ENCODE peak calls at places on chromosomes 2 and 18, in eight cellular contexts. M is HT1080; S is stimulated activated CD4-positive, alpha-beta T cell treated with anti-CD3 and anti-CD28 coated beads, Interleukin-2, amount 100 ng/mL, for 48 hours; B is RPMI7951; H is HFFc6; A is ecto neural progenitor cell; K is brain microvascular endothelial cell; Q is dorsolateral prefrontal cortex. X is an unnamed sample.
A peak's percentile ranks its signal among the peaks of the same experiment; 100 is the strongest.

GRCh38 chr2:203873921-203874631 is 6.5 kb downstream of the CTLA4 start:
- DNase-seq in M (no peak), S (no peak), B (no peak), H (no peak), A (no peak), K (no peak), Q (no peak), X (no peak)

GRCh38 chr2:10080536-10081304 is 509 bp upstream of the CYS1 start:
- DNase-seq in M (no peak), S (no peak), B (no peak), H (no peak), A (no peak), K (no peak), Q (no peak), X (no peak)

GRCh38 chr2:238728322-238729260 is 119.3 kb upstream of the TWIST2 start:
- DNase-seq in M (no peak), S (no peak), B (peak; percentile 70), H (peak; percentile 98), A (no peak), K (no peak), Q (no peak), X (no peak)

GRCh38 chr2:235191933-235192332 is 240.1 kb downstream of the SH3BP4 start:
- DNase-seq in M (no peak), S (no peak), B (no peak), H (no peak), A (no peak), K (no peak), Q (no peak), X (no peak)

GRCh38 chr2:197269173-197269572 is 41.4 kb downstream of the ANKRD44 start:
- DNase-seq in M (no peak), S (no peak), B (peak; percentile 70), H (peak; percentile 67), A (no peak), K (no peak), Q (no peak), X (no peak)

GRCh38 chr18:50177294-50177992 is 17.5 kb downstream of the MYO5B start:
- DNase-seq in M (no peak), S (no peak), B (no peak), H (no peak), A (no peak), K (no peak), Q (no peak), X (no peak)

GRCh38 chr2:120347387-120348010 is 1.6 kb downstream of the INHBB start:
- DNase-seq in M (no peak), S (no peak), B (no peak), H (no peak), A (peak; percentile 70), K (no peak), Q (no peak), X (no peak)

GRCh38 chr2:135074216-135074615 is 22.1 kb downstream of the RAB3GAP1 start:
- DNase-seq in M (no peak), S (no peak), B (no peak), H (no peak), A (no peak), K (no peak), Q (no peak), X (no peak)

GRCh38 chr2:235265348-235265965 is 228.4 kb upstream of the AGAP1 start:
- DNase-seq in M (no peak), S (no peak), B (no peak), H (no peak), A (peak; percentile 41), K (no peak), Q (no peak), X (no peak)

GRCh38 chr18:73752546-73752945 is 395.1 kb downstream of the FBXO15 start:
- DNase-seq in M (peak; percentile 81), S (no peak), B (peak; percentile 63), H (peak; percentile 57), A (no peak), K (peak; percentile 48), Q (no peak), X (no peak)

GRCh38 chr2:203282101-203282500 is 43.3 kb downstream of the CYP20A1 start:
- DNase-seq in M (no peak), S (no peak), B (no peak), H (no peak), A (no peak), K (no peak), Q (no peak), X (no peak)

GRCh38 chr2:37376421-37377186 is 32.2 kb downstream of the QPCT start:
- DNase-seq in M (peak; percentile 20), S (no peak), B (peak; percentile 98), H (peak; percentile 89), A (no peak), K (no peak), Q (no peak), X (peak; percentile 100)

GRCh38 chr2:70528921-70529320 is 24.7 kb downstream of the TGFA start:
- DNase-seq in M (no peak), S (no peak), B (no peak), H (no peak), A (no peak), K (no peak), Q (no peak), X (no peak)

GRCh38 chr2:165018207-165018606 is 62.9 kb upstream of the SLC38A11 start:
- DNase-seq in M (no peak), S (no peak), B (peak; percentile 3), H (no peak), A (no peak), K (no peak), Q (no peak), X (peak; percentile 39)

GRCh38 chr2:157692768-157693167 is 64.1 kb upstream of the ACVR1C start:
- DNase-seq in M (peak; percentile 97), S (no peak), B (peak; percentile 99), H (peak; percentile 91), A (no peak), K (peak; percentile 88), Q (no peak), X (no peak)